ENCODE peak calls at places on chromosomes 4 and X, in ten cellular contexts. U, B, F, A, C, R, J, Q, N and T are unnamed samples.

GRCh38 chrX:53356186-53356585 is 66.3 kb downstream of the SMC1A start:
- DNase-seq in A (peak; percentile 27), U (no peak), R (no peak), J (no peak), B (no peak), Q (no peak), F (no peak), C (peak; percentile 13), N (no peak), T (no peak)

GRCh38 chrX:152600853-152601635 is 36.7 kb upstream of the GABRQ start:
- DNase-seq in C (no peak), N (no peak), F (no peak), A (no peak), U (no peak), R (no peak), B (no peak), J (no peak), Q (no peak), T (peak; percentile 5)

GRCh38 chr4:33316578-33316977 is 2596.4 kb downstream of the PCDH7 start:
- DNase-seq in J (no peak), U (no peak), R (no peak), F (no peak), A (no peak), N (no peak), Q (no peak), B (no peak), C (peak; percentile 8), T (no peak)

GRCh38 chr4:19791422-19792113 is 460.1 kb upstream of the SLIT2 start:
- DNase-seq in C (peak; percentile 46), Q (no peak), J (no peak), R (peak; percentile 48), F (no peak), A (no peak), B (no peak), U (peak; percentile 7), N (no peak), T (no peak)

GRCh38 chr4:11608992-11609391 is 180.3 kb upstream of the HS3ST1 start:
- DNase-seq in A (no peak), N (no peak), Q (no peak), F (no peak), C (no peak), B (no peak), J (no peak), R (no peak), U (no peak), T (no peak)

GRCh38 chrX:21802054-21802660 is 37.3 kb upstream of the MBTPS2 start:
- DNase-seq in R (no peak), U (no peak), Q (no peak), N (no peak), C (no peak), J (no peak), B (no peak), A (no peak), F (no peak), T (no peak)

GRCh38 chr4:74612837-74613236 is 167.9 kb downstream of the AREG start:
- DNase-seq in A (no peak), N (no peak), U (no peak), Q (no peak), C (no peak), J (no peak), B (no peak), F (no peak), R (no peak), T (no peak)

GRCh38 chr4:47031011-47031678 is at the start of gene GABRB1:
- DNase-seq in N (no peak), C (peak; percentile 58), J (peak; percentile 45), A (no peak), Q (no peak), B (peak; percentile 30), R (peak; percentile 62), F (peak; percentile 48), U (peak; percentile 70), T (peak; percentile 78)

GRCh38 chrX:45851434-45851991 is 650.8 kb upstream of the DIPK2B start:
- DNase-seq in F (no peak), B (no peak), R (no peak), A (peak; percentile 82), J (peak; percentile 19), C (peak; percentile 86), U (no peak), N (peak; percentile 11), Q (peak; percentile 14), T (peak; percentile 68)

GRCh38 chr4:121951570-121952110 is at the start of gene TRPC3:
- DNase-seq in U (peak; percentile 6), N (peak; percentile 10), Q (peak; percentile 6), F (peak; percentile 23), J (peak; percentile 25), R (no peak), C (peak; percentile 4), B (no peak), A (peak; percentile 18), T (peak; percentile 74)

GRCh38 chrX:134737061-134737460 is 78.8 kb upstream of the PLAC1 start:
- DNase-seq in C (no peak), Q (no peak), A (no peak), B (no peak), R (peak; percentile 67), J (peak; percentile 35), U (no peak), N (no peak), F (no peak), T (no peak)

GRCh38 chr4:26452565-26453531 is 37.4 kb downstream of the CCKAR start:
- DNase-seq in A (no peak), B (no peak), F (no peak), N (no peak), U (no peak), J (no peak), C (peak; percentile 44), R (no peak), Q (no peak), T (no peak)

GRCh38 chr4:37157403-37158167 is 87.0 kb upstream of the NWD2 start:
- DNase-seq in C (no peak), F (no peak), J (no peak), Q (no peak), B (no peak), A (no peak), U (no peak), R (no peak), N (no peak), T (no peak)
- TF ChIP-seq CTCF in C (no peak), F (no peak), J (no peak), Q (no peak), B (no peak), A (no peak), U (no peak), R (no peak), N (no peak), T (no peak)

DNA sequence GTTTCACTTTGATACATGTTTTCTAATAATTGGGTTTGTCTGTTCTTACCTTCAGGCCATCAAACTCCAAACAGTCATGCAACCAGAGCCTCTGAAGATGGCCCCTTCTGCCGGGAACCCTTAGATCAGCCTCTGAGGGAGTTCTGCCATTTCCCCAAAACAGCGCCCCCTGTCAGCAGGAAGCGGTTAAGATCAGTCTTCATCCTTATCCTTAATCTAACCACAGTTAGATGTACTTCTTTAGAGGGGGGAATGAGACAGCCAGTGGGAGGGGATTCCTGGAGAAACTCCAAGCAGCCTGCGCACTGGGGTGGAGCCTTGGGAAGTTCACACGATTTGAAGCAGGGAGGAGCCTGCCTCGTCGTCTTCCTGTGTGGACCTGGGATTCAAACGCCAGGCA is 185.4 kb downstream of the INPP4B start:
- DNase-seq in J (no peak), B (no peak), R (no peak), Q (no peak), C (no peak), A (peak; percentile 2), F (no peak), N (no peak), U (no peak), T (no peak)
- TF ChIP-seq CTCF in J (no peak), B (peak; percentile 7), R (no peak), Q (no peak), C (no peak), A (no peak), F (no peak), N (no peak), U (no peak), T (no peak)

GRCh38 chr4:185657191-185657590 is 121.9 kb upstream of the PDLIM3 start:
- DNase-seq in J (no peak), F (no peak), Q (no peak), N (no peak), R (no peak), U (no peak), A (no peak), C (no peak), B (no peak), T (no peak)

GRCh38 chr4:185657699-185658098 is 122.4 kb upstream of the PDLIM3 start:
- DNase-seq in U (no peak), Q (no peak), B (no peak), F (no peak), A (no peak), R (no peak), C (no peak), J (no peak), N (no peak), T (no peak)

GRCh38 chr4:185654311-185654710 is 119.0 kb upstream of the PDLIM3 start:
- DNase-seq in R (no peak), F (no peak), Q (no peak), B (no peak), N (no peak), C (peak; percentile 64), A (no peak), U (no peak), J (no peak), T (no peak)

GRCh38 chr4:185654965-185655554 is 119.8 kb upstream of the PDLIM3 start:
- DNase-seq in C (no peak), Q (no peak), A (no peak), R (no peak), U (no peak), B (no peak), F (no peak), J (no peak), N (no peak), T (no peak)

DNA sequence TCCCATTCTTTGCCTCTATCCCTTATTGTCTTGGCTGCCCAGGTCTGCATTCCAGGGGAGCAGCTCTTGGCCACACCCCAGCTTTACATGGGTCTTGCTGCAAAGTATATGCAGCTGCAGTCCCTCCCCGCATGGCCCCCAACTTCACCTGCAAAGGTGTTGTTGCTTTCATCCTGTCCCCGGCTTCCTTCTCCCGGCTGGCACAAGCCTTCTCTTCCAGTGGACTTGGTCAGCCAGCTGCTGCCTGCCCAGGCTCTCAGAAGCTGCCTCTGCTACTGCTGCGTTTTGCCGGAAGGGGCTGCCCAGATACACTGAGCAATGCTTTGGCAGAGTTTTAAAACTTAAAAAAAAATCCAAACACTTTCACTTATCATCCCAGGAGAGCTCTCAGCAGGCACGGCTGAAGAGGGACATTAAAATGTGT is 121.2 kb upstream of the PDLIM3 start:
- DNase-seq in A (no peak), C (peak; percentile 39), F (peak; percentile 47), R (peak; percentile 67), J (peak; percentile 30), B (no peak), Q (no peak), U (peak; percentile 75), N (no peak), T (no peak)
- TF ChIP-seq CTCF in A (no peak), C (peak; percentile 51), F (peak; percentile 59), R (peak; percentile 75), J (peak; percentile 33), B (peak; percentile 48), Q (no peak), U (peak; percentile 75), N (no peak), T (no peak)

DNA sequence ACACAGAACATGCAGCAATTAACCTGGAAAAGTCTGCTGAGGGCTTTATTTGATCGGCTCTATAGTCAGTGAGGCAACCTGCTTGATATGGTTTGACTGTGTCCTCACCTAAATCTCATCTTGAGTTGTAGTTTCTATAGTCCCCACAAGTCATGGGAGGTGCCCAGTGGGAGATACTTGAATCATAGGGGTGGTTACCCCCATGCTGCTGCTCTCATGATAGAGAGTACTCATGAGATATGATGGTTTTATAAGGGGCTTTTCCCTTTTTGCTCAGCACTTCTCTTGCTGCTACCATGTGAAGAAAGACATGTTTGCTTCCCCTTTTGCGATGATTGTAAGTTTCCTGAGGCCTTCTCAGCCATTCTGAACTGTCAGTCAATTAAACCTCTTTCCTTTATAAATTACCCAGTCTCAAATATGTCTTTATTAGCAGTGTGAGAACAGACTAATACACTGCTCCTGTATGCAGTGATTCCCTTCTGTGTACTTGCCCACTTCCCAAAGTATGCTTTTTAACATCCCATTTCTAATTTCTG is 78.2 kb downstream of the NPFFR2 start:
- DNase-seq in A (no peak), Q (no peak), U (no peak), R (no peak), J (no peak), C (no peak), B (no peak), F (no peak), N (no peak), T (no peak)
- TF ChIP-seq CTCF in A (no peak), Q (no peak), U (no peak), R (no peak), J (no peak), C (no peak), B (no peak), F (no peak), N (no peak), T (no peak)